ENCODE peak calls at places on chromosomes 2 and 18, in five cellular contexts. One of them, this sample, is unnamed.

GRCh38 chr18:65257157-65257556 is 493.7 kb upstream of the CDH7 start:
- DNase-seq in SHP77: no peak
- DNase-seq in RWPE1: no peak
- DNase-seq in EH: no peak
- DNase-seq in occipital lobe: no peak
- DNase-seq in this sample: no peak

GRCh38 chr2:112644155-112644932 is 1.4 kb upstream of the SLC20A1 start:
- DNase-seq in SHP77: no peak
- DNase-seq in RWPE1: peak
- DNase-seq in EH: peak
- DNase-seq in occipital lobe: no peak
- DNase-seq in this sample: no peak

GRCh38 chr2:85920810-85921545 is 32.2 kb upstream of the ST3GAL5 start:
- DNase-seq in SHP77: no peak
- DNase-seq in RWPE1: no peak
- DNase-seq in EH: peak
- DNase-seq in occipital lobe: no peak
- DNase-seq in this sample: no peak

GRCh38 chr2:100731535-100731981 is 88.4 kb upstream of the NPAS2 start:
- DNase-seq in SHP77: no peak
- DNase-seq in RWPE1: peak
- DNase-seq in EH: peak
- DNase-seq in occipital lobe: no peak
- DNase-seq in this sample: no peak

GRCh38 chr2:144702051-144702450 is 182.1 kb upstream of the ZEB2 start:
- DNase-seq in SHP77: no peak
- DNase-seq in RWPE1: no peak
- DNase-seq in EH: no peak
- DNase-seq in occipital lobe: no peak
- DNase-seq in this sample: peak

GRCh38 chr2:181607629-181608627 is 49.0 kb downstream of the CERKL start:
- DNase-seq in SHP77: no peak
- DNase-seq in RWPE1: no peak
- DNase-seq in EH: no peak
- DNase-seq in occipital lobe: no peak
- DNase-seq in this sample: no peak

GRCh38 chr2:44934024-44934423 is 7.5 kb upstream of the SIX3 start:
- DNase-seq in SHP77: no peak
- DNase-seq in RWPE1: no peak
- DNase-seq in EH: no peak
- DNase-seq in occipital lobe: no peak
- DNase-seq in this sample: no peak

GRCh38 chr2:10135296-10136089 is 13.0 kb downstream of the RRM2 start:
- DNase-seq in SHP77: no peak
- DNase-seq in RWPE1: no peak
- DNase-seq in EH: peak
- DNase-seq in occipital lobe: no peak
- DNase-seq in this sample: no peak

GRCh38 chr2:151947524-151948165 is 119.4 kb upstream of the ARL5A start:
- DNase-seq in SHP77: no peak
- DNase-seq in RWPE1: no peak
- DNase-seq in EH: peak
- DNase-seq in occipital lobe: peak
- DNase-seq in this sample: peak

GRCh38 chr2:23241611-23242245 is 143.3 kb upstream of the KLHL29 start:
- DNase-seq in SHP77: no peak
- DNase-seq in RWPE1: no peak
- DNase-seq in EH: peak
- DNase-seq in occipital lobe: no peak
- DNase-seq in this sample: no peak

GRCh38 chr2:228094377-228094921 is 87.0 kb downstream of the SPHKAP start:
- DNase-seq in SHP77: no peak
- DNase-seq in RWPE1: no peak
- DNase-seq in EH: peak
- DNase-seq in occipital lobe: no peak
- DNase-seq in this sample: no peak

GRCh38 chr2:240233891-240234502 is 93.5 kb upstream of the OTOS start:
- DNase-seq in SHP77: no peak
- DNase-seq in RWPE1: no peak
- DNase-seq in EH: no peak
- DNase-seq in occipital lobe: no peak
- DNase-seq in this sample: no peak

GRCh38 chr18:74153377-74153776 is 5.1 kb downstream of the TIMM21 start:
- DNase-seq in SHP77: no peak
- DNase-seq in RWPE1: no peak
- DNase-seq in EH: no peak
- DNase-seq in occipital lobe: no peak
- DNase-seq in this sample: no peak

GRCh38 chr2:103963331-103963730 is 890.6 kb upstream of the POU3F3 start:
- DNase-seq in SHP77: no peak
- DNase-seq in RWPE1: no peak
- DNase-seq in EH: no peak
- DNase-seq in occipital lobe: no peak
- DNase-seq in this sample: no peak

GRCh38 chr2:130836501-130837174 is at the start of gene ARHGEF4:
- DNase-seq in SHP77: no peak
- DNase-seq in RWPE1: peak
- DNase-seq in EH: no peak
- DNase-seq in occipital lobe: no peak
- DNase-seq in this sample: no peak

GRCh38 chr2:60294901-60295590 is 258.4 kb downstream of the BCL11A start:
- DNase-seq in SHP77: peak
- DNase-seq in RWPE1: no peak
- DNase-seq in EH: no peak
- DNase-seq in occipital lobe: no peak
- DNase-seq in this sample: no peak

GRCh38 chr2:10647451-10647850 is 42.3 kb downstream of the NOL10 start:
- DNase-seq in SHP77: no peak
- DNase-seq in RWPE1: no peak
- DNase-seq in EH: no peak
- DNase-seq in occipital lobe: no peak
- DNase-seq in this sample: no peak

GRCh38 chr2:121697108-121697631 is 39.5 kb downstream of the NIFK start:
- DNase-seq in SHP77: no peak
- DNase-seq in RWPE1: no peak
- DNase-seq in EH: no peak
- DNase-seq in occipital lobe: no peak
- DNase-seq in this sample: no peak

GRCh38 chr2:165720526-165720925 is 73.5 kb downstream of the GALNT3 start:
- DNase-seq in SHP77: no peak
- DNase-seq in RWPE1: no peak
- DNase-seq in EH: peak
- DNase-seq in occipital lobe: no peak
- DNase-seq in this sample: no peak

GRCh38 chr2:159677654-159678053 is 34.7 kb upstream of the MARCHF7 start:
- DNase-seq in SHP77: no peak
- DNase-seq in RWPE1: no peak
- DNase-seq in EH: peak
- DNase-seq in occipital lobe: no peak
- DNase-seq in this sample: peak

GRCh38 chr2:61151434-61151833 is 10.6 kb upstream of the C2orf74 start:
- DNase-seq in SHP77: no peak
- DNase-seq in RWPE1: peak
- DNase-seq in EH: peak
- DNase-seq in occipital lobe: no peak
- DNase-seq in this sample: no peak

GRCh38 chr2:132798334-132798733 is 128.3 kb upstream of the LYPD1 start:
- DNase-seq in SHP77: no peak
- DNase-seq in RWPE1: no peak
- DNase-seq in EH: no peak
- DNase-seq in occipital lobe: no peak
- DNase-seq in this sample: no peak

GRCh38 chr2:238259085-238260020 is 19.5 kb upstream of the HES6 start:
- DNase-seq in SHP77: no peak
- DNase-seq in RWPE1: no peak
- DNase-seq in EH: no peak
- DNase-seq in occipital lobe: no peak
- DNase-seq in this sample: no peak

GRCh38 chr18:13366977-13367892 is 148.7 kb downstream of the LDLRAD4 start:
- DNase-seq in SHP77: no peak
- DNase-seq in RWPE1: no peak
- DNase-seq in EH: no peak
- DNase-seq in occipital lobe: no peak
- DNase-seq in this sample: no peak

GRCh38 chr18:75083131-75083530 is 125.8 kb downstream of the PTGR3 start:
- DNase-seq in SHP77: no peak
- DNase-seq in RWPE1: no peak
- DNase-seq in EH: no peak
- DNase-seq in occipital lobe: no peak
- DNase-seq in this sample: no peak

GRCh38 chr2:174752403-174753037 is 11.8 kb downstream of the CHRNA1 start:
- DNase-seq in SHP77: no peak
- DNase-seq in RWPE1: no peak
- DNase-seq in EH: no peak
- DNase-seq in occipital lobe: no peak
- DNase-seq in this sample: no peak